ENCODE peak calls at places on chromosomes 13 and 19, in five cellular contexts. One of them, this sample, is unnamed.

GRCh38 chr13:23570931-23571330 is 719 bp downstream of the TNFRSF19 start:
- DNase-seq in esophagus squamous epithelium: no peak
- DNase-seq in heart left ventricle: no peak
- DNase-seq in left lung: no peak
- DNase-seq in heart right ventricle: no peak
- DNase-seq in this sample: no peak

GRCh38 chr19:50803633-50804419 is 13.6 kb downstream of the ACP4 start:
- DNase-seq in heart right ventricle: peak
- DNase-seq in heart left ventricle: no peak
- DNase-seq in left lung: no peak
- DNase-seq in esophagus squamous epithelium: no peak
- DNase-seq in this sample: no peak

GRCh38 chr19:29971002-29971401 is 29.0 kb downstream of the URI1 start:
- DNase-seq in left lung: no peak
- DNase-seq in heart right ventricle: no peak
- DNase-seq in heart left ventricle: no peak
- DNase-seq in esophagus squamous epithelium: no peak
- DNase-seq in this sample: no peak

GRCh38 chr13:73603646-73604045 is 530.6 kb downstream of the KLF12 start:
- DNase-seq in heart left ventricle: no peak
- DNase-seq in esophagus squamous epithelium: no peak
- DNase-seq in heart right ventricle: no peak
- DNase-seq in left lung: no peak
- DNase-seq in this sample: no peak

GRCh38 chr13:30165791-30166190 is 141.6 kb downstream of the KATNAL1 start:
- DNase-seq in heart right ventricle: no peak
- DNase-seq in left lung: no peak
- DNase-seq in esophagus squamous epithelium: no peak
- DNase-seq in heart left ventricle: no peak
- DNase-seq in this sample: no peak

GRCh38 chr13:30125422-30126073 is 181.8 kb downstream of the KATNAL1 start:
- DNase-seq in left lung: no peak
- DNase-seq in heart left ventricle: no peak
- DNase-seq in heart right ventricle: no peak
- DNase-seq in esophagus squamous epithelium: no peak
- DNase-seq in this sample: no peak

GRCh38 chr19:58182577-58182988 is 278 bp upstream of the ZNF274 start:
- DNase-seq in esophagus squamous epithelium: peak
- DNase-seq in left lung: no peak
- DNase-seq in heart right ventricle: peak
- DNase-seq in heart left ventricle: peak
- DNase-seq in this sample: no peak

GRCh38 chr13:49248433-49249002 is 793 bp downstream of the CDADC1 start:
- DNase-seq in heart right ventricle: no peak
- DNase-seq in left lung: no peak
- DNase-seq in esophagus squamous epithelium: no peak
- DNase-seq in heart left ventricle: no peak
- DNase-seq in this sample: no peak

GRCh38 chr13:20831933-20832332 is 58.2 kb upstream of the EEF1AKMT1 start:
- DNase-seq in esophagus squamous epithelium: no peak
- DNase-seq in left lung: no peak
- DNase-seq in heart right ventricle: no peak
- DNase-seq in heart left ventricle: no peak
- DNase-seq in this sample: no peak

GRCh38 chr13:40992678-40993077 is 26.4 kb downstream of the ELF1 start:
- DNase-seq in esophagus squamous epithelium: no peak
- DNase-seq in heart left ventricle: no peak
- DNase-seq in heart right ventricle: no peak
- DNase-seq in left lung: no peak
- DNase-seq in this sample: no peak

GRCh38 chr13:50798923-50799322 is 44.6 kb downstream of the DLEU7 start:
- DNase-seq in heart right ventricle: no peak
- DNase-seq in heart left ventricle: no peak
- DNase-seq in left lung: no peak
- DNase-seq in esophagus squamous epithelium: no peak
- DNase-seq in this sample: no peak

GRCh38 chr13:31093145-31093885 is 68.4 kb downstream of the HSPH1 start:
- DNase-seq in esophagus squamous epithelium: no peak
- DNase-seq in heart left ventricle: no peak
- DNase-seq in left lung: no peak
- DNase-seq in heart right ventricle: no peak
- DNase-seq in this sample: no peak

GRCh38 chr13:113351514-113352026 is 12.4 kb downstream of the GRTP1 start:
- DNase-seq in esophagus squamous epithelium: no peak
- DNase-seq in heart right ventricle: no peak
- DNase-seq in heart left ventricle: no peak
- DNase-seq in left lung: no peak
- DNase-seq in this sample: peak

GRCh38 chr19:662207-662961 is 630 bp downstream of the RNF126 start:
- DNase-seq in left lung: peak
- DNase-seq in heart right ventricle: no peak
- DNase-seq in esophagus squamous epithelium: no peak
- DNase-seq in heart left ventricle: no peak
- DNase-seq in this sample: no peak

GRCh38 chr19:40278361-40279045 is 6.6 kb downstream of the AKT2 start:
- DNase-seq in heart right ventricle: no peak
- DNase-seq in heart left ventricle: no peak
- DNase-seq in left lung: no peak
- DNase-seq in esophagus squamous epithelium: no peak
- DNase-seq in this sample: peak

GRCh38 chr13:54733639-54734038 is 1705.0 kb downstream of the OLFM4 start:
- DNase-seq in left lung: no peak
- DNase-seq in heart right ventricle: no peak
- DNase-seq in heart left ventricle: no peak
- DNase-seq in esophagus squamous epithelium: no peak
- DNase-seq in this sample: no peak

GRCh38 chr19:11091343-11092153 is 2.3 kb downstream of the LDLR start:
- DNase-seq in heart right ventricle: no peak
- DNase-seq in left lung: no peak
- DNase-seq in esophagus squamous epithelium: no peak
- DNase-seq in heart left ventricle: peak
- DNase-seq in this sample: no peak

GRCh38 chr13:39462456-39462855 is 140.5 kb downstream of the LHFPL6 start:
- DNase-seq in heart right ventricle: no peak
- DNase-seq in left lung: no peak
- DNase-seq in heart left ventricle: no peak
- DNase-seq in esophagus squamous epithelium: no peak
- DNase-seq in this sample: no peak

GRCh38 chr19:14580623-14581237 is 2.2 kb upstream of the CLEC17A start:
- DNase-seq in heart right ventricle: no peak
- DNase-seq in esophagus squamous epithelium: no peak
- DNase-seq in left lung: peak
- DNase-seq in heart left ventricle: no peak
- DNase-seq in this sample: no peak

GRCh38 chr19:41321600-41322270 is 11.8 kb downstream of the CCDC97 start:
- DNase-seq in heart right ventricle: no peak
- DNase-seq in left lung: peak
- DNase-seq in heart left ventricle: no peak
- DNase-seq in esophagus squamous epithelium: no peak
- DNase-seq in this sample: no peak

GRCh38 chr13:19888799-19889198 is 25.4 kb upstream of the ZMYM5 start:
- DNase-seq in esophagus squamous epithelium: no peak
- DNase-seq in heart right ventricle: no peak
- DNase-seq in heart left ventricle: no peak
- DNase-seq in left lung: no peak
- DNase-seq in this sample: no peak

GRCh38 chr13:42497798-42498197 is 76.2 kb upstream of the TNFSF11 start:
- DNase-seq in left lung: no peak
- DNase-seq in heart left ventricle: no peak
- DNase-seq in esophagus squamous epithelium: no peak
- DNase-seq in heart right ventricle: no peak
- DNase-seq in this sample: no peak

GRCh38 chr13:41780736-41781708 is 179.9 kb downstream of the VWA8 start:
- DNase-seq in heart right ventricle: no peak
- DNase-seq in heart left ventricle: no peak
- DNase-seq in left lung: no peak
- DNase-seq in esophagus squamous epithelium: no peak
- DNase-seq in this sample: no peak

GRCh38 chr13:48994731-48995130 is 19.0 kb downstream of the FNDC3A start:
- DNase-seq in left lung: no peak
- DNase-seq in heart left ventricle: no peak
- DNase-seq in heart right ventricle: no peak
- DNase-seq in esophagus squamous epithelium: no peak
- DNase-seq in this sample: no peak

GRCh38 chr13:113943821-113944565 is 29.9 kb downstream of the C13orf46 start:
- DNase-seq in left lung: peak
- DNase-seq in heart left ventricle: no peak
- DNase-seq in esophagus squamous epithelium: no peak
- DNase-seq in heart right ventricle: no peak
- DNase-seq in this sample: peak

GRCh38 chr19:57058871-57059270 is 60.9 kb upstream of the USP29 start:
- DNase-seq in esophagus squamous epithelium: no peak
- DNase-seq in left lung: no peak
- DNase-seq in heart left ventricle: no peak
- DNase-seq in heart right ventricle: no peak
- DNase-seq in this sample: no peak

GRCh38 chr19:43809762-43810696 is 7.8 kb upstream of the LYPD5 start:
- DNase-seq in esophagus squamous epithelium: no peak
- DNase-seq in heart right ventricle: no peak
- DNase-seq in heart left ventricle: no peak
- DNase-seq in left lung: no peak
- DNase-seq in this sample: no peak

GRCh38 chr13:36788276-36788675 is 30.7 kb upstream of the RFXAP start:
- DNase-seq in left lung: no peak
- DNase-seq in esophagus squamous epithelium: no peak
- DNase-seq in heart right ventricle: no peak
- DNase-seq in heart left ventricle: no peak
- DNase-seq in this sample: no peak

GRCh38 chr13:57630661-57631606 is 610 bp upstream of the PCDH17 start:
- DNase-seq in heart left ventricle: peak
- DNase-seq in esophagus squamous epithelium: no peak
- DNase-seq in left lung: peak
- DNase-seq in heart right ventricle: no peak
- DNase-seq in this sample: no peak

GRCh38 chr13:57627663-57628062 is 3.9 kb upstream of the PCDH17 start:
- DNase-seq in esophagus squamous epithelium: no peak
- DNase-seq in heart right ventricle: no peak
- DNase-seq in left lung: no peak
- DNase-seq in heart left ventricle: no peak
- DNase-seq in this sample: no peak

GRCh38 chr13:57631607-57632275 is at the start of gene PCDH17:
- DNase-seq in heart left ventricle: peak
- DNase-seq in heart right ventricle: peak
- DNase-seq in esophagus squamous epithelium: no peak
- DNase-seq in left lung: peak
- DNase-seq in this sample: peak

GRCh38 chr13:57629391-57629804 is 2.1 kb upstream of the PCDH17 start:
- DNase-seq in left lung: peak
- DNase-seq in heart left ventricle: peak
- DNase-seq in heart right ventricle: peak
- DNase-seq in esophagus squamous epithelium: no peak
- DNase-seq in this sample: no peak

GRCh38 chr13:57629821-57630235 is 1.7 kb upstream of the PCDH17 start:
- DNase-seq in left lung: peak
- DNase-seq in heart left ventricle: peak
- DNase-seq in heart right ventricle: peak
- DNase-seq in esophagus squamous epithelium: no peak
- DNase-seq in this sample: peak
- H3K27ac ChIP-seq in left lung: no peak
- H3K27ac ChIP-seq in heart left ventricle: no peak
- H3K27ac ChIP-seq in heart right ventricle: peak
- H3K27ac ChIP-seq in esophagus squamous epithelium: no peak
- H3K27ac ChIP-seq in this sample: no peak

DNA sequence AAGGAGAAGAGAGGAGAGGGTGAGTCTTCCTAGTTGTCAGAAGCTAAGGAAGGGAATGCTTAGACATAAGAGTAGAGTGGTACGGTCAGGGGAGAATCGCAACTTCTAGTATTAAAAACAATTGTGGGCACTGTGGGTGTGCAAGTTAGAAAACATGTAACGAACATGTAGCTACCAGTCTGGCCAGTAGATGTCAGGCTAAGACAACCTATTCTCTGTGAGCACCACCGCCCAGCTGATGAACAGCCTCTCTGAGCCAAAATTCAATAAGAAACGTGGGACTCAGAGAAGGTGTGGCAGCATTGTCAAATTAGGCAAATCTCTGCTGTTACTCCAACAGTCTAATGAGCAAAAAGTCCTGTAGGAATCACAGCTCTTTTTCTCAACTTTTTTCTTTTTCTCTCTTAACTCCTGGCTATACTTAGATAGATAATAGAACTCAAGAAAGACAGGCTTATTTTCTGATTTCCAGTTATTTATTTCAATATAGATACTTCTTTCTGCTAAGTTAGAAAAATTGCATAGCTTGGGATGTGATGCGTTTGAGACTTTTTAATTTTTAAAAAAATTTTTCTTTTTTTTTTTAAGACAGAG is 186.2 kb downstream of the USP12 start:
- DNase-seq in left lung: no peak
- DNase-seq in esophagus squamous epithelium: no peak
- DNase-seq in heart right ventricle: no peak
- DNase-seq in heart left ventricle: peak
- DNase-seq in this sample: no peak
- H3K4me3 ChIP-seq in left lung: no peak
- H3K4me3 ChIP-seq in esophagus squamous epithelium: no peak
- H3K4me3 ChIP-seq in heart right ventricle: no peak
- H3K4me3 ChIP-seq in heart left ventricle: no peak
- H3K4me3 ChIP-seq in this sample: no peak

GRCh38 chr19:13062317-13062716 is 40.3 kb downstream of the LYL1 start:
- DNase-seq in heart left ventricle: no peak
- DNase-seq in esophagus squamous epithelium: no peak
- DNase-seq in heart right ventricle: no peak
- DNase-seq in left lung: no peak
- DNase-seq in this sample: no peak
- H3K27ac ChIP-seq in heart left ventricle: peak
- H3K27ac ChIP-seq in esophagus squamous epithelium: no peak
- H3K27ac ChIP-seq in heart right ventricle: peak
- H3K27ac ChIP-seq in left lung: no peak
- H3K27ac ChIP-seq in this sample: peak

GRCh38 chr13:26584713-26585112 is 27.2 kb downstream of the WASF3 start:
- DNase-seq in esophagus squamous epithelium: no peak
- DNase-seq in left lung: no peak
- DNase-seq in heart left ventricle: no peak
- DNase-seq in heart right ventricle: no peak
- DNase-seq in this sample: no peak

GRCh38 chr13:26585136-26585535 is 27.7 kb downstream of the WASF3 start:
- DNase-seq in esophagus squamous epithelium: no peak
- DNase-seq in left lung: no peak
- DNase-seq in heart right ventricle: no peak
- DNase-seq in heart left ventricle: no peak
- DNase-seq in this sample: no peak

GRCh38 chr13:26579580-26579979 is 22.1 kb downstream of the WASF3 start:
- DNase-seq in heart right ventricle: no peak
- DNase-seq in esophagus squamous epithelium: no peak
- DNase-seq in heart left ventricle: no peak
- DNase-seq in left lung: no peak
- DNase-seq in this sample: no peak

GRCh38 chr13:26587251-26587650 is 29.8 kb downstream of the WASF3 start:
- DNase-seq in esophagus squamous epithelium: no peak
- DNase-seq in heart right ventricle: no peak
- DNase-seq in heart left ventricle: no peak
- DNase-seq in left lung: no peak
- DNase-seq in this sample: no peak

DNA sequence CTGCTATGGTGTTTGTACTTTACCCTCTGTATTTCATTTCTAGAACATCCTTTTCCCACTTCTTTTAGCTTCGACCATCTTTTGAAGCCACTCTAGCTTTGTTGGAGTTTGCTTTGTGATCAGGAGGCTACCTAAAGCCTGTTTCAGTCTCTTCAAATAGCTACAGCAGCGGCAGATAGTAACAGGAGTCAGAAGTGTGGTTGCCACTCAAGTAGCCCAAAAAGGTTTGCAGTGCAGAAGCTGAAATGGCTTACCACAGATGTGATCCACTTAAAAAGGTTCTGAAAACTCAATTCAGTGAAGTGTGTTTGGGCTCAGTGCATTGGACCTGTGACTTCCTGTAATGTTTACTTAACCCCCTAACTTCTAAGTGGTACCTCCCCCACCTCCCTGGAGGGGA is 26.2 kb downstream of the WASF3 start:
- DNase-seq in heart left ventricle: no peak
- DNase-seq in esophagus squamous epithelium: no peak
- DNase-seq in heart right ventricle: no peak
- DNase-seq in left lung: no peak
- DNase-seq in this sample: no peak
- H3K4me3 ChIP-seq in heart left ventricle: no peak
- H3K4me3 ChIP-seq in esophagus squamous epithelium: no peak
- H3K4me3 ChIP-seq in heart right ventricle: no peak
- H3K4me3 ChIP-seq in left lung: no peak
- H3K4me3 ChIP-seq in this sample: no peak